ENCODE peak calls at places on chromosomes 7 and 10, in six cellular contexts. M is spleen, X is GM13977, P is cardiac fibroblast, K is prostate gland, T is progenitor cell of endocrine pancreas. O is an unnamed sample.
A peak's percentile ranks its signal among the peaks of the same experiment; 100 is the strongest.

GRCh38 chr7:84060760-84061261 is 133.8 kb downstream of the SEMA3A start:
- DNase-seq in M (no peak), X (no peak), P (peak; percentile 62), K (no peak), T (no peak), O (no peak)

GRCh38 chr7:142420554-142421362 is 162.9 kb upstream of the PRSS58 start:
- DNase-seq in M (no peak), X (no peak), P (peak; percentile 25), K (no peak), T (no peak), O (no peak)

GRCh38 chr7:27025270-27025669 is 70.5 kb downstream of the HOXA1 start:
- DNase-seq in M (no peak), X (no peak), P (no peak), K (no peak), T (no peak), O (no peak)

GRCh38 chr7:94888542-94888941 is 18.9 kb upstream of the PPP1R9A start:
- DNase-seq in M (no peak), X (no peak), P (peak; percentile 24), K (peak; percentile 40), T (no peak), O (no peak)

GRCh38 chr7:47366211-47366610 is 215.7 kb downstream of the TNS3 start:
- DNase-seq in M (no peak), X (no peak), P (no peak), K (no peak), T (no peak), O (no peak)

GRCh38 chr10:74917481-74918077 is 91.2 kb downstream of the KAT6B start:
- DNase-seq in M (no peak), X (no peak), P (peak; percentile 88), K (no peak), T (no peak), O (no peak)

GRCh38 chr7:47792521-47793121 is 155.6 kb downstream of the PKD1L1 start:
- DNase-seq in M (no peak), X (no peak), P (peak; percentile 59), K (no peak), T (no peak), O (no peak)

GRCh38 chr10:49154641-49155040 is 20.8 kb upstream of the FAM170B start:
- DNase-seq in M (no peak), X (no peak), P (no peak), K (no peak), T (no peak), O (no peak)

GRCh38 chr10:48684792-48685651 is at the start of gene WDFY4:
- DNase-seq in M (peak; percentile 88), X (peak; percentile 74), P (no peak), K (no peak), T (no peak), O (peak; percentile 74)

GRCh38 chr7:158245724-158246041 is 341.9 kb downstream of the PTPRN2 start:
- DNase-seq in M (peak; percentile 55), X (peak; percentile 8), P (no peak), K (no peak), T (no peak), O (no peak)

DNA sequence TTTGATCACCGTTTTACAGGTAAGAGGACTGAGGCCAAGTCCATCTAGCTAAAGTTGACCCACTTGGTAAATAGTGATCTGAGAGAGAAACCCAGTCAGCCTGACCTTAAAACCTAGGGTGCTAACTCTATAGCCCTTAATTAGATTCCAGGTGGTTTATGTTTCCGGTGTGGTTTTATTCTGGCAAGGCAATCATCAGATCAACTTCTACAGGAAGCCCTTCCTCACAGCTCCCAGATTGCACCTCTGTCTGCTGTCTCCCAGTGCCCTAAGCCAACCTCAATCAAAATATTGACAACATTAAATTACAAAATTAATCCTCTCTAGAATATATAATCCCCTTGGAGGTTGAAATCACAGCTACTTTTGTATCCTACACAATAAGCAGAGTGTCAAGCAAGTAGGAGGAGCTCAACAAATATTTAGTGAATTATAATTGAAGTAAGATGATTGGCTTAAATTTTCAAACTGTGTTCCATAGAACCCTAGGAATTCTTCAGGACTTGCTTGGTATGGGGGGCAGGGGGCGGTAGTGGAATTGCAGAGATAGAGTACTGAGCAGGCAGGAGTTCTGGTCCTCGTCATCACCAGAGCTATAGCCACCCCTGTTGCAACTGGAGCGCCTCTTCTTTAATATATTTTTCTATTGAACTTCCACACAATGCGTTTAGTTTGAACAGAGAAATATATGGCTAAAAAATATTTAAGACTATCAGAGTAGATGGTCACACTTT is 692.8 kb upstream of the LRRN3 start:
- DNase-seq in M (no peak), X (no peak), P (no peak), K (no peak), T (no peak), O (no peak)
- TF ChIP-seq CTCF in M (no peak), X (no peak), P (no peak), K (no peak), T (no peak), O (no peak)

GRCh38 chr10:125449571-125449970 is 233.4 kb downstream of the TEX36 start:
- DNase-seq in M (no peak), X (no peak), P (no peak), K (no peak), T (no peak), O (no peak)

GRCh38 chr10:125451319-125451718 is 231.6 kb downstream of the TEX36 start:
- DNase-seq in M (no peak), X (no peak), P (no peak), K (no peak), T (no peak), O (no peak)

GRCh38 chr10:125450218-125450617 is 232.7 kb downstream of the TEX36 start:
- DNase-seq in M (no peak), X (no peak), P (no peak), K (no peak), T (no peak), O (no peak)

GRCh38 chr10:125444790-125445189 is 238.2 kb downstream of the TEX36 start:
- DNase-seq in M (no peak), X (no peak), P (no peak), K (no peak), T (no peak), O (no peak)

DNA sequence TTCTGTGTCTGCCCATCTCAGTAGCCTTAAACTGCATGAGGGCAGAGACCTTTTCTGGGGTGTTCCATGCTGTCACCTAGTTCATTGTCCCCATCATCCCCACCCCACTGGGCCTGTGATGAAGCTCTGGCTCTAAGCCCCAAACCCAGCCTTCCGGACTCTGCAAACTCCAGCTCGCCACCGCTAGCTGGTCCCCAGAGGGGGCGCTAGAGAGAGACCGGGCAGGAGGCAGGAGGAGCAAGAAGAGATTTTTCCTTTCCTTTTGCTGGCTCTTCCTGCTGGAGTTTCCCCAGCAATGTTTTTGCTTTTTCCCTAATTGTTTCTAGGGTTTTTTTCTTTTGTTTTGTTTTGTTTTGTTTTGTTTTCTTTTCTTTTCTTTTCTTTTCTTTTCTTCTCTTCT is 234.4 kb downstream of the TEX36 start:
- DNase-seq in M (no peak), X (no peak), P (peak; percentile 2), K (no peak), T (no peak), O (no peak)
- TF ChIP-seq CTCF in M (no peak), X (peak; percentile 48), P (peak; percentile 26), K (no peak), T (peak; percentile 52), O (peak; percentile 34)

GRCh38 chr10:104076743-104077160 is 8.9 kb downstream of the COL17A1 start:
- DNase-seq in M (no peak), X (no peak), P (peak; percentile 81), K (peak; percentile 36), T (no peak), O (no peak)

GRCh38 chr10:104081998-104082397 is 3.7 kb downstream of the COL17A1 start:
- DNase-seq in M (no peak), X (no peak), P (no peak), K (no peak), T (no peak), O (no peak)

GRCh38 chr10:104077282-104078151 is 8.2 kb downstream of the COL17A1 start:
- DNase-seq in M (no peak), X (no peak), P (peak; percentile 33), K (no peak), T (no peak), O (no peak)

GRCh38 chr10:104084482-104085142 is 1.1 kb downstream of the COL17A1 start:
- DNase-seq in M (no peak), X (no peak), P (no peak), K (no peak), T (no peak), O (no peak)

DNA sequence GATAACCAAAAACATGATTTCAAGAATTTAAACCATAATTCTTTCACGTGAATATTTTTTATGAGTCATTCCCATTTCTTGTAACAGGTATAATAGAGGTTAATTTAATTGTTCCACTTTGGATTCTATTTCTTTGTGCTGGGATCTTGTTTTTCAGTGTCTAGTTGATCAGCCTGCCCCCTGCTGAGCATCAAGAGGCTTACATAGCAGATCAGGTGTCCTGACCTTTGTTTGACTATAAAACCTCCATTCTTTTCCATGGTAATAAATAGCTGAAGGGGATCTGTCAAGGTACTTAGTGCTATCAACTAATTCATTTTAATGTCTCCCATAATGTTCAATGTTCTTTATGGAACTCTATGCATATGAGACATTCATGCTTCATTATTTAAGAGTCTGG is 4.9 kb downstream of the COL17A1 start:
- DNase-seq in M (no peak), X (no peak), P (peak; percentile 55), K (no peak), T (no peak), O (peak; percentile 34)
- TF ChIP-seq CTCF in M (peak; percentile 41), X (peak; percentile 52), P (peak; percentile 48), K (peak; percentile 30), T (peak; percentile 62), O (peak; percentile 38)

GRCh38 chr7:12210179-12211053 is 678 bp upstream of the TMEM106B start:
- DNase-seq in M (peak; percentile 83), X (peak; percentile 6), P (no peak), K (peak; percentile 20), T (peak; percentile 10), O (no peak)

GRCh38 chr7:12217311-12217710 is 6.2 kb downstream of the TMEM106B start:
- DNase-seq in M (no peak), X (no peak), P (no peak), K (no peak), T (no peak), O (no peak)

GRCh38 chr7:12207046-12207445 is 4.0 kb upstream of the TMEM106B start:
- DNase-seq in M (no peak), X (no peak), P (no peak), K (no peak), T (no peak), O (no peak)

GRCh38 chr7:12212051-12212485 is 974 bp downstream of the TMEM106B start:
- DNase-seq in M (no peak), X (no peak), P (peak; percentile 26), K (no peak), T (no peak), O (no peak)

DNA sequence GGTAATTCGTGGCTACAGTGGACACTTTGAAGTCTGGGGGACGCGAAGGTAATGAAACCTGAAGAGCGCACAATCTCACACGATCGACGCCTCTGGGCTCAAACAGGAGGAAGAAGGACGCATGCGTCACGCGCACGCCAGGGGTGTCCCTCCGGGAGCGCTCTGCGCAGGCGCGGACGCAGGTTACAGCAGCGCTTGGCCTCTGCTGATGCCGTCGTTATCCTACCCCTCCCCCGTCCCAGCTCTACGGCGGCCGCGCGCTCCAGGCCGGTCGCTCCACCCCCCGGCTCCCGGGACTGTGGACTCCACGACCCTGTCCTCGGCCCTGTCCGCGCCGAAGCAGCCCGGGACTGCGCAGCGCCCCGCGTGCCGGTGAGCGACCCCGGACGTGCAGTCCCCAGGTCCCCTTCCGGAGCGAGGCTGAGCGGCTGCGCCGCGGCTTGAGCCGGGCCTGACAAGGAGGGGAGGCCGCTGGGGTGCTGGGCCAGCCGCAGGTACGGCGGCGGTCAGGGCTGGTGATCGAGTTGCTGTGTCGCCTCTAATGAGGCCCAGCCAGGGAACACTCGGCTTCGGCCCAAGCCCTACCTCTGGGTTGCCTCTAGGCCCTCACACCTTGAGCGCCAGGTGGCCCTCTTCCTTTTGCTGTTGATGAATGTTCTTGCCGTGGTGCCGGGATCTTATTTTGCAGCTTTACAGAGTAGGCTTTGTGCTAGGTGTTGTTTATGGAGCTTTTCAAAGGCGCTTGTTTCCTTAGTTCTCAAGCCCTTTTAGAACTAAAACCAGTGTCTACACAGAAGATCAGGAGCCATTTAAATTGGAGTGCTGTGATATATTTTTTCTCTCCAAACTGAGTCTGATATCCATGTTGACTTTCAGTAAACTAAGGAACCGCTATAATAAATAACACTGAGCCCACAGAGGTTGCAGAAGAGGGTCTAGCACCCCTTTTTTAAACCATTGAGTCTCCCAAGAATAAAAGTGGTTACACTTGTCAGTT is at the start of gene TMEM106B:
- DNase-seq in M (peak; percentile 99), X (peak; percentile 87), P (peak; percentile 95), K (peak; percentile 95), T (peak; percentile 94), O (peak; percentile 93)
- TF ChIP-seq CTCF in M (no peak), X (peak; percentile 44), P (no peak), K (peak; percentile 14), T (peak; percentile 13), O (no peak)